ENCODE peak calls at places on chromosome 6, in five cellular contexts. One of them, this sample, is unnamed.

GRCh38 chr6:107840636-107841264 is 16.6 kb upstream of the SCML4 start:
- DNase-seq in cardiac fibroblast: no peak
- DNase-seq in IMR-90: no peak
- DNase-seq in brain microvascular endothelial cell: no peak
- DNase-seq in hepatocyte: no peak
- DNase-seq in this sample: no peak

GRCh38 chr6:105740946-105741605 is 338.2 kb upstream of the PREP start:
- DNase-seq in brain microvascular endothelial cell: no peak
- DNase-seq in cardiac fibroblast: no peak
- DNase-seq in hepatocyte: no peak
- DNase-seq in IMR-90: peak
- DNase-seq in this sample: peak

GRCh38 chr6:74455786-74456185 is 750.1 kb downstream of the COL12A1 start:
- DNase-seq in brain microvascular endothelial cell: no peak
- DNase-seq in IMR-90: no peak
- DNase-seq in cardiac fibroblast: no peak
- DNase-seq in hepatocyte: no peak
- DNase-seq in this sample: no peak

GRCh38 chr6:57256541-57256940 is 34.4 kb upstream of the RAB23 start:
- DNase-seq in brain microvascular endothelial cell: peak
- DNase-seq in cardiac fibroblast: peak
- DNase-seq in hepatocyte: no peak
- DNase-seq in IMR-90: peak
- DNase-seq in this sample: peak

GRCh38 chr6:167122827-167123657 is at the start of gene CCR6:
- DNase-seq in cardiac fibroblast: no peak
- DNase-seq in brain microvascular endothelial cell: no peak
- DNase-seq in IMR-90: no peak
- DNase-seq in hepatocyte: peak
- DNase-seq in this sample: no peak

GRCh38 chr6:157885876-157886275 is 62.8 kb downstream of the SNX9 start:
- DNase-seq in cardiac fibroblast: no peak
- DNase-seq in hepatocyte: no peak
- DNase-seq in IMR-90: no peak
- DNase-seq in brain microvascular endothelial cell: no peak
- DNase-seq in this sample: no peak

GRCh38 chr6:157207521-157208076 is 115.7 kb downstream of the TMEM242 start:
- DNase-seq in IMR-90: no peak
- DNase-seq in brain microvascular endothelial cell: no peak
- DNase-seq in hepatocyte: no peak
- DNase-seq in cardiac fibroblast: no peak
- DNase-seq in this sample: no peak

GRCh38 chr6:31473780-31474725 is 23.9 kb upstream of the MICB start:
- DNase-seq in hepatocyte: no peak
- DNase-seq in cardiac fibroblast: peak
- DNase-seq in brain microvascular endothelial cell: peak
- DNase-seq in IMR-90: peak
- DNase-seq in this sample: no peak

GRCh38 chr6:144365176-144365710 is 80.1 kb downstream of the UTRN start:
- DNase-seq in cardiac fibroblast: no peak
- DNase-seq in hepatocyte: no peak
- DNase-seq in brain microvascular endothelial cell: no peak
- DNase-seq in IMR-90: peak
- DNase-seq in this sample: no peak

GRCh38 chr6:105603779-105604592 is 201.1 kb upstream of the PREP start:
- DNase-seq in IMR-90: peak
- DNase-seq in cardiac fibroblast: peak
- DNase-seq in brain microvascular endothelial cell: no peak
- DNase-seq in hepatocyte: peak
- DNase-seq in this sample: peak

GRCh38 chr6:80728340-80728739 is 621.9 kb downstream of the BCKDHB start:
- DNase-seq in IMR-90: no peak
- DNase-seq in hepatocyte: no peak
- DNase-seq in cardiac fibroblast: no peak
- DNase-seq in brain microvascular endothelial cell: no peak
- DNase-seq in this sample: no peak

GRCh38 chr6:139821669-139822223 is 447.3 kb upstream of the CITED2 start:
- DNase-seq in brain microvascular endothelial cell: no peak
- DNase-seq in hepatocyte: no peak
- DNase-seq in IMR-90: no peak
- DNase-seq in cardiac fibroblast: peak
- DNase-seq in this sample: no peak

GRCh38 chr6:153511896-153512496 is 380.9 kb upstream of the RGS17 start:
- DNase-seq in brain microvascular endothelial cell: peak
- DNase-seq in IMR-90: peak
- DNase-seq in cardiac fibroblast: peak
- DNase-seq in hepatocyte: peak
- DNase-seq in this sample: peak

GRCh38 chr6:42959917-42960242 is 674 bp upstream of the GNMT start:
- DNase-seq in brain microvascular endothelial cell: no peak
- DNase-seq in cardiac fibroblast: no peak
- DNase-seq in hepatocyte: no peak
- DNase-seq in IMR-90: no peak
- DNase-seq in this sample: no peak
- H3K4me3 ChIP-seq in brain microvascular endothelial cell: peak
- H3K4me3 ChIP-seq in cardiac fibroblast: peak
- H3K4me3 ChIP-seq in hepatocyte: peak
- H3K4me3 ChIP-seq in IMR-90: no peak
- H3K4me3 ChIP-seq in this sample: peak

DNA sequence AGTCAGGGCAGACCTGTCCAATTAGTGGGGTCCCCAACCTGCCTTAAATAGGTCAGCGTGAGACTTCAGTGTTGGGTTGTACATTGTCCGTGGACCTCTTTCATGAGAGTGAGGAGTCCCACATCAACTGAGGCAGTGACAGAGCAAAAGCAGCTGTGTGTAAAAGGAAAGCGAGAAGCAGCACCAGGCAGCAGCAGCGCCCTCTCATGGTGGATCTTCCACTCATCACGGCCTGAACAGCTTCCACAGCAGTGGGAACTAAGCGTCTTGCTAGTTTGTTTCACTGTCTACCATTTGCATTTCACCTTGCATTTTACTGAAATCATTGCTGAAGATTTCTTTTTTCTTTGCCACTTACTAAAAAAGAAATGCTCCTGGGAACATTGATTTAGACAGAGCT is 333.8 kb downstream of the PKHD1 start:
- DNase-seq in IMR-90: no peak
- DNase-seq in cardiac fibroblast: no peak
- DNase-seq in hepatocyte: peak
- DNase-seq in brain microvascular endothelial cell: no peak
- DNase-seq in this sample: no peak
- TF ChIP-seq CTCF in IMR-90: no peak
- TF ChIP-seq CTCF in cardiac fibroblast: no peak
- TF ChIP-seq CTCF in hepatocyte: peak
- TF ChIP-seq CTCF in brain microvascular endothelial cell: no peak
- TF ChIP-seq CTCF in this sample: no peak

GRCh38 chr6:41201784-41202181 is 834 bp upstream of the TREML2 start:
- DNase-seq in brain microvascular endothelial cell: no peak
- DNase-seq in hepatocyte: no peak
- DNase-seq in cardiac fibroblast: no peak
- DNase-seq in IMR-90: no peak
- DNase-seq in this sample: no peak
- H3K4me3 ChIP-seq in brain microvascular endothelial cell: no peak
- H3K4me3 ChIP-seq in hepatocyte: no peak
- H3K4me3 ChIP-seq in cardiac fibroblast: no peak
- H3K4me3 ChIP-seq in IMR-90: no peak
- H3K4me3 ChIP-seq in this sample: no peak

GRCh38 chr6:35496851-35497570 is at the start of gene TEAD3:
- DNase-seq in cardiac fibroblast: peak
- DNase-seq in IMR-90: peak
- DNase-seq in brain microvascular endothelial cell: peak
- DNase-seq in hepatocyte: peak
- DNase-seq in this sample: peak
- TF ChIP-seq CTCF in cardiac fibroblast: no peak
- TF ChIP-seq CTCF in IMR-90: peak
- TF ChIP-seq CTCF in brain microvascular endothelial cell: no peak
- TF ChIP-seq CTCF in hepatocyte: peak
- TF ChIP-seq CTCF in this sample: no peak